ENCODE peak calls at places on chromosome 15, in eight cellular contexts. T is Panc1, N is K562, P is upper lobe of left lung, H is prostate gland, V is GM23338, Z is spleen, M is endothelial cell of umbilical vein. A is an unnamed sample.

GRCh38 chr15:60633426-60633968 is 154.6 kb upstream of the ICE2 start:
- DNase-seq in T (no peak), P (no peak), V (no peak), N (no peak), M (no peak), Z (no peak), H (no peak), A (no peak)

GRCh38 chr15:75198560-75199346 is 2.9 kb upstream of the C15orf39 start:
- DNase-seq in M (peak; percentile 30), N (peak; percentile 59), H (no peak), T (no peak), Z (no peak), P (no peak), V (peak; percentile 61), A (no peak)

GRCh38 chr15:35738370-35738769 is 192.4 kb upstream of the DPH6 start:
- DNase-seq in M (peak; percentile 44), H (no peak), Z (no peak), V (peak; percentile 10), P (no peak), N (peak; percentile 13), T (no peak), A (no peak)

GRCh38 chr15:62063851-62064635 is 2.7 kb upstream of the C2CD4A start:
- DNase-seq in H (no peak), N (no peak), P (no peak), V (no peak), M (peak; percentile 52), T (no peak), Z (no peak), A (no peak)

GRCh38 chr15:38414351-38414750 is 39.6 kb upstream of the FAM98B start:
- DNase-seq in P (no peak), V (peak; percentile 81), T (peak; percentile 32), M (peak; percentile 53), H (no peak), Z (no peak), N (peak; percentile 68), A (peak; percentile 18)

GRCh38 chr15:73560501-73561117 is 72.6 kb downstream of the NPTN start:
- DNase-seq in N (peak; percentile 67), T (peak; percentile 46), H (peak; percentile 35), M (peak; percentile 80), V (peak; percentile 77), Z (no peak), P (no peak), A (peak; percentile 47)

GRCh38 chr15:27046891-27047290 is 75.9 kb downstream of the GABRG3 start:
- DNase-seq in T (no peak), P (no peak), Z (no peak), M (no peak), V (no peak), N (no peak), H (no peak), A (no peak)

GRCh38 chr15:49037546-49037940 is 8.7 kb downstream of the SECISBP2L start:
- DNase-seq in V (no peak), N (no peak), P (no peak), T (no peak), Z (no peak), M (no peak), H (no peak), A (no peak)

GRCh38 chr15:100725121-100726069 is 123.0 kb downstream of the ASB7 start:
- DNase-seq in Z (no peak), M (no peak), T (no peak), H (no peak), V (no peak), P (no peak), N (no peak), A (no peak)

GRCh38 chr15:70165811-70166284 is 68.1 kb upstream of the TLE3 start:
- DNase-seq in M (peak; percentile 46), V (no peak), T (no peak), N (no peak), P (no peak), Z (no peak), H (peak; percentile 25), A (no peak)
- H3K4me3 ChIP-seq in M (no peak overlapping the region), V (no peak overlapping the region), T (no peak overlapping the region), N (no peak overlapping the region), P (no peak overlapping the region), Z (no peak overlapping the region), H (no peak overlapping the region), A (no peak overlapping the region)

DNA sequence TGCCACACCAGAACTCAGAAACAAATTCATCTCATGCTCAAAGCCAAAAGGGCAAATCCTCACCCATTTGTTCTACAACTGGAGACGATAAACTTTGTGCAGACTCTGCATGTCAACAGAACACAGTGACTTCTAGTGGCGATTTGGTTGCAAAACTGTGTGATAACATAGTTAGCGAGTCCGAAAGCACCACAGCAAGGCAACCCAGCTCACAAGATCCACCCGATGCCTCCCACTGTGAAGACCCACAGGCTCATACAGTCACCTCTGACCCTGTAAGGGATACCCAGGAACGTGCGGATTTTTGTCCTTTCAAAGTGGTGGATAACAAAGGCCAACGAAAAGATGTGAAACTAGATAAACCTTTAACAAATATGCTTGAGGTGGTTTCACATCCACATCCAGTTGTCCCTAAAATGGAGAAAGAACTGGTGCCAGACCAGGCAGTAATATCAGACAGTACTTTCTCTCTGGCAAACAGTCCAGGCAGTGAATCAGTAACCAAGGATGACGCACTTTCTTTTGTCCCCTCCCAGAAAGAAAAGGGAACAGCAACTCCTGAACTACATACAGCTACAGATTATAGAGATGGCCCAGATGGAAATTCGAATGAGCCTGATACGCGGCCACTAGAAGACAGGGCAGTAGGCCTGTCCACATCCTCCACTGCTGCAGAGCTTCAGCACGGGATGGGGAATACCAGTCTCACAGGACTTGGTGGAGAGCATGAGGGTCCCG is 199.7 kb downstream of the AKAP13 start:
- DNase-seq in N (no peak), V (no peak), Z (no peak), P (no peak), T (no peak), H (no peak), M (no peak), A (no peak)
- TF ChIP-seq CTCF in N (no peak), V (no peak), Z (no peak), P (no peak), T (no peak), H (no peak), M (no peak), A (no peak)

GRCh38 chr15:39798382-39798781 is 15.7 kb upstream of the FSIP1 start:
- DNase-seq in N (no peak), M (no peak), P (no peak), H (no peak), Z (no peak), T (no peak), V (no peak), A (no peak)
- TF ChIP-seq POLR2AphosphoS5 in N (no peak), M (no peak), P (no peak), H (no peak), Z (no peak), T (no peak), V (no peak), A (no peak)

DNA sequence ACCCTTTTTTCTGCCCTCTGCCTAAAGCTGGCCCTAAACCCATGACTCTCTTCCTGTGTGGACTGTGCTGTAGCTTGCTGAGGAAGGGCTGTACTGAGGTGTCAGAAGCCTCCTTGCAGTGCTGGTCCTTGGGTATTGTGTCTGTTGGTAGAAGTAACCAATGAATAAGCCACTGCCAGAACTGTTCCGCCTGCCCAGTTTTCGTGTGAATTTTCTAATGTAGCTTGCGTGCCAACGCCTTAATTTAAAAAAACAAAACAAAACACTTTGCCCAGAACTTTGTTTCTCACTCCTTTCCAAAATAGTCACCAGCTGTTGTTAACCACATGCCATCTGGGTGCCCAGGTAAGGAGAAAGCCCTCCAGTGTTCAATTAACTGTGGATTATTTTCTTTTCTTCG is 101.9 kb downstream of the KLHL25 start:
- DNase-seq in M (no peak), Z (no peak), P (no peak), V (no peak), H (no peak), T (no peak), N (no peak), A (no peak)
- H3K4me3 ChIP-seq in M (no peak overlapping the region), Z (peak overlapping the region; percentile 75), P (no peak overlapping the region), V (no peak overlapping the region), H (no peak overlapping the region), T (no peak overlapping the region), N (no peak overlapping the region), A (no peak overlapping the region)

DNA sequence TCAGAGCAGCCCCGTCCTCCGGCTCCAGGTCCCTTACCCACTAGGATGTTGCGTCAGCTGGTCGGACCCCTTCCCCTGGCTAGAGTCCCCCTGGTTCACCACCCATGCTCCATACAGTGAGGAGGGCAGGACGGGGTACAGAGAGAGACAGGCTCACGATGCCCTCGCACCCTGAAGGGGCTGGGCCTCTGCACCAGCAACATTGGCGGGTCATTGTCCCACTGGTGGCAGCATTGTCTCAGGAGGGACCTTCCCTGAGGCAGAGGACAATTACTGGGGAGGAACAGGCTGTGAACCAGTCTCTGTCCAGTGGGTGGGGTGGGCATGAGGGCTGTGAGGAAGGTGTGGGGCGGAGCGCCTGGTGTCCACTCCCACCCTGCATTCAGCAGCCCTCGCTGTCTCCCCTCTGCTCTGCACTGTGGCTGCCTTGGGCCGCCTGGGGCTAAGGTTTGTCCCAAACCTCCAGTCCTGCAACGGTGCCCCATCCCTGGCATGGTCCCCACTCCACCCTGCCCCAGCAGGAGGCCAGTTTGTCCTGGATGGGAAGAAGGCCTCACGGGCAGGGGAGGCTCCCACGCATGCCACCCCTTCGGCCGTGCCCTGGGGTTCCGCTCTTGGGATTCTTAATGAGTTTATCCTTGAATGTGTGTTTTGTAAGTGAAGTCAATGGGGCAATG is 48.0 kb upstream of the KLF13 start:
- DNase-seq in N (no peak), P (peak; percentile 54), Z (peak; percentile 63), H (peak; percentile 3), M (no peak), T (no peak), V (no peak), A (no peak)
- TF ChIP-seq CTCF in N (no peak), P (no peak), Z (no peak), H (no peak), M (no peak), T (no peak), V (no peak), A (no peak)

GRCh38 chr15:83673385-83673784 is 19.5 kb downstream of the ADAMTSL3 start:
- DNase-seq in V (no peak), N (no peak), P (no peak), T (no peak), Z (no peak), M (no peak), H (no peak), A (no peak)
- TF ChIP-seq POLR2AphosphoS5 in V (no peak), N (no peak), P (no peak), T (no peak), Z (no peak), M (no peak), H (no peak), A (no peak)

GRCh38 chr15:40435331-40436089 is 5.2 kb upstream of the BAHD1 start:
- DNase-seq in M (no peak), Z (no peak), V (no peak), P (no peak), H (no peak), T (no peak), N (no peak), A (no peak)
- H3K4me3 ChIP-seq in M (no peak overlapping the region), Z (peak overlapping the region; percentile 65), V (peak overlapping the region; percentile 82), P (peak overlapping the region; percentile 27), H (peak overlapping the region; percentile 26), T (peak overlapping the region; percentile 60), N (no peak overlapping the region), A (no peak overlapping the region)

GRCh38 chr15:30903497-30904187 is at the start of gene FAN1:
- DNase-seq in T (peak; percentile 61), H (peak; percentile 91), N (peak; percentile 88), P (peak; percentile 95), M (peak; percentile 90), Z (peak; percentile 95), V (peak; percentile 91), A (peak; percentile 79)
- TF ChIP-seq CTCF in T (no peak), H (peak; percentile 30), N (no peak), P (no peak), M (no peak), Z (no peak), V (no peak), A (no peak)

GRCh38 chr15:91867581-91868026 is 14.1 kb downstream of the SLCO3A1 start:
- DNase-seq in V (peak; percentile 35), Z (peak; percentile 83), P (peak; percentile 86), T (peak; percentile 46), M (no peak), N (no peak), H (peak; percentile 80), A (no peak)
- TF ChIP-seq POLR2AphosphoS5 in V (no peak), Z (peak; percentile 61), P (peak; percentile 82), T (peak; percentile 67), M (no peak), N (no peak), H (peak; percentile 58), A (no peak)